ENCODE peak calls at places on chromosomes 13 and 19, in six cellular contexts. One of them, this sample, is unnamed.

GRCh38 chr19:51164215-51164614 is 22.1 kb downstream of the SIGLEC7 start:
- DNase-seq in HuH-7: no peak
- DNase-seq in stimulated activated CD4-positive, alpha-beta T cell treated with anti-CD3 and anti-CD28 coated beads, Interleukin-1b, Interleukin-23, amount 100 ng/mL, for 1 hour: no peak
- DNase-seq in T-cell: no peak
- DNase-seq in progenitor cell of endocrine pancreas: no peak
- DNase-seq in B cell: no peak
- DNase-seq in this sample: no peak

GRCh38 chr13:53010374-53011105 is 18.1 kb upstream of the OLFM4 start:
- DNase-seq in HuH-7: no peak
- DNase-seq in B cell: no peak
- DNase-seq in stimulated activated CD4-positive, alpha-beta T cell treated with anti-CD3 and anti-CD28 coated beads, Interleukin-1b, Interleukin-23, amount 100 ng/mL, for 1 hour: no peak
- DNase-seq in T-cell: no peak
- DNase-seq in progenitor cell of endocrine pancreas: no peak
- DNase-seq in this sample: no peak

GRCh38 chr19:4316940-4317339 is 12.5 kb downstream of the FSD1 start:
- DNase-seq in HuH-7: no peak
- DNase-seq in progenitor cell of endocrine pancreas: no peak
- DNase-seq in stimulated activated CD4-positive, alpha-beta T cell treated with anti-CD3 and anti-CD28 coated beads, Interleukin-1b, Interleukin-23, amount 100 ng/mL, for 1 hour: no peak
- DNase-seq in B cell: no peak
- DNase-seq in T-cell: no peak
- DNase-seq in this sample: no peak

GRCh38 chr13:38900188-38900587 is 90.4 kb downstream of the STOML3 start:
- DNase-seq in progenitor cell of endocrine pancreas: no peak
- DNase-seq in B cell: no peak
- DNase-seq in T-cell: no peak
- DNase-seq in stimulated activated CD4-positive, alpha-beta T cell treated with anti-CD3 and anti-CD28 coated beads, Interleukin-1b, Interleukin-23, amount 100 ng/mL, for 1 hour: no peak
- DNase-seq in HuH-7: no peak
- DNase-seq in this sample: no peak

GRCh38 chr13:91946498-91947070 is 548.2 kb downstream of the GPC5 start:
- DNase-seq in HuH-7: peak
- DNase-seq in T-cell: no peak
- DNase-seq in progenitor cell of endocrine pancreas: no peak
- DNase-seq in stimulated activated CD4-positive, alpha-beta T cell treated with anti-CD3 and anti-CD28 coated beads, Interleukin-1b, Interleukin-23, amount 100 ng/mL, for 1 hour: no peak
- DNase-seq in B cell: no peak
- DNase-seq in this sample: no peak

GRCh38 chr13:27171244-27171829 is at the start of gene USP12:
- DNase-seq in progenitor cell of endocrine pancreas: peak
- DNase-seq in T-cell: no peak
- DNase-seq in B cell: peak
- DNase-seq in stimulated activated CD4-positive, alpha-beta T cell treated with anti-CD3 and anti-CD28 coated beads, Interleukin-1b, Interleukin-23, amount 100 ng/mL, for 1 hour: peak
- DNase-seq in HuH-7: no peak
- DNase-seq in this sample: peak

GRCh38 chr13:49319555-49320350 is 72.0 kb downstream of the CDADC1 start:
- DNase-seq in progenitor cell of endocrine pancreas: no peak
- DNase-seq in HuH-7: no peak
- DNase-seq in B cell: no peak
- DNase-seq in stimulated activated CD4-positive, alpha-beta T cell treated with anti-CD3 and anti-CD28 coated beads, Interleukin-1b, Interleukin-23, amount 100 ng/mL, for 1 hour: no peak
- DNase-seq in T-cell: no peak
- DNase-seq in this sample: no peak

GRCh38 chr13:74070065-74070464 is 64.1 kb downstream of the KLF12 start:
- DNase-seq in B cell: no peak
- DNase-seq in stimulated activated CD4-positive, alpha-beta T cell treated with anti-CD3 and anti-CD28 coated beads, Interleukin-1b, Interleukin-23, amount 100 ng/mL, for 1 hour: no peak
- DNase-seq in T-cell: peak
- DNase-seq in HuH-7: no peak
- DNase-seq in progenitor cell of endocrine pancreas: no peak
- DNase-seq in this sample: peak

GRCh38 chr19:3343619-3344502 is 22.5 kb upstream of the NFIC start:
- DNase-seq in HuH-7: peak
- DNase-seq in B cell: no peak
- DNase-seq in T-cell: peak
- DNase-seq in stimulated activated CD4-positive, alpha-beta T cell treated with anti-CD3 and anti-CD28 coated beads, Interleukin-1b, Interleukin-23, amount 100 ng/mL, for 1 hour: no peak
- DNase-seq in progenitor cell of endocrine pancreas: no peak
- DNase-seq in this sample: peak

GRCh38 chr19:30163663-30164062 is 208.5 kb upstream of the ZNF536 start:
- DNase-seq in stimulated activated CD4-positive, alpha-beta T cell treated with anti-CD3 and anti-CD28 coated beads, Interleukin-1b, Interleukin-23, amount 100 ng/mL, for 1 hour: no peak
- DNase-seq in B cell: no peak
- DNase-seq in HuH-7: no peak
- DNase-seq in progenitor cell of endocrine pancreas: no peak
- DNase-seq in T-cell: no peak
- DNase-seq in this sample: no peak

GRCh38 chr13:110392510-110393233 is 85.6 kb downstream of the COL4A2 start:
- DNase-seq in stimulated activated CD4-positive, alpha-beta T cell treated with anti-CD3 and anti-CD28 coated beads, Interleukin-1b, Interleukin-23, amount 100 ng/mL, for 1 hour: no peak
- DNase-seq in T-cell: no peak
- DNase-seq in HuH-7: no peak
- DNase-seq in B cell: no peak
- DNase-seq in progenitor cell of endocrine pancreas: no peak
- DNase-seq in this sample: no peak

GRCh38 chr19:593505-593904 is 3.8 kb downstream of the HCN2 start:
- DNase-seq in T-cell: no peak
- DNase-seq in stimulated activated CD4-positive, alpha-beta T cell treated with anti-CD3 and anti-CD28 coated beads, Interleukin-1b, Interleukin-23, amount 100 ng/mL, for 1 hour: no peak
- DNase-seq in progenitor cell of endocrine pancreas: no peak
- DNase-seq in HuH-7: no peak
- DNase-seq in B cell: no peak
- DNase-seq in this sample: no peak

This sample was measured in naive thymus-derived CD4-positive, alpha-beta T cell.